ENCODE peak calls at places on chromosomes 7 and 10, in seven cellular contexts. A, C, L, I, J, P and M are unnamed samples.

GRCh38 chr10:104435822-104436221 is 82.2 kb downstream of the CFAP58 start:
- DNase-seq in A (no peak), C (no peak), L (no peak), I (no peak), J (no peak), P (no peak), M (no peak)

GRCh38 chr7:159030490-159031134 is 114.1 kb downstream of the VIPR2 start:
- DNase-seq in A (peak; percentile 60), C (peak; percentile 54), L (peak; percentile 70), I (peak; percentile 87), J (no peak), P (peak; percentile 69), M (peak; percentile 78)

GRCh38 chr7:100430450-100431285 is 1.0 kb downstream of the MEPCE start:
- DNase-seq in A (no peak), C (no peak), L (no peak), I (no peak), J (no peak), P (no peak), M (no peak)

GRCh38 chr7:98202367-98203195 is 8.7 kb upstream of the BHLHA15 start:
- DNase-seq in A (no peak), C (peak; percentile 92), L (no peak), I (no peak), J (peak; percentile 26), P (no peak), M (no peak)

GRCh38 chr10:8049874-8050560 is 4.5 kb upstream of the GATA3 start:
- DNase-seq in A (no peak), C (no peak), L (no peak), I (peak; percentile 72), J (no peak), P (peak; percentile 47), M (no peak)

GRCh38 chr7:19133891-19134290 is 11.3 kb downstream of the FERD3L start:
- DNase-seq in A (no peak), C (no peak), L (no peak), I (no peak), J (peak; percentile 52), P (no peak), M (no peak)

GRCh38 chr7:23938937-23939552 is 229.0 kb downstream of the STK31 start:
- DNase-seq in A (no peak), C (peak; percentile 44), L (no peak), I (peak; percentile 72), J (peak; percentile 59), P (peak; percentile 53), M (no peak)

GRCh38 chr7:25881317-25881716 is 270.7 kb upstream of the NFE2L3 start:
- DNase-seq in A (no peak), C (no peak), L (no peak), I (no peak), J (no peak), P (no peak), M (no peak)

GRCh38 chr10:126247454-126247975 is 140.8 kb downstream of the ADAM12 start:
- DNase-seq in A (peak; percentile 60), C (no peak), L (peak; percentile 94), I (no peak), J (peak; percentile 99), P (peak; percentile 92), M (no peak)

GRCh38 chr10:125117941-125118630 is 42.3 kb downstream of the CTBP2 start:
- DNase-seq in A (no peak), C (no peak), L (no peak), I (no peak), J (no peak), P (no peak), M (no peak)

GRCh38 chr10:74234569-74234968 is 83.5 kb downstream of the ADK start:
- DNase-seq in A (no peak), C (no peak), L (no peak), I (no peak), J (peak; percentile 39), P (no peak), M (no peak)

GRCh38 chr7:137606061-137606674 is 240.6 kb downstream of the DGKI start:
- DNase-seq in A (no peak), C (no peak), L (no peak), I (no peak), J (peak; percentile 78), P (peak; percentile 52), M (no peak)

GRCh38 chr10:7117177-7117799 is 293.5 kb downstream of the SFMBT2 start:
- DNase-seq in A (no peak), C (no peak), L (no peak), I (no peak), J (no peak), P (no peak), M (no peak)

GRCh38 chr7:90824386-90825307 is 228.5 kb downstream of the CDK14 start:
- DNase-seq in A (no peak), C (no peak), L (no peak), I (no peak), J (peak; percentile 83), P (no peak), M (no peak)

GRCh38 chr10:46326066-46326465 is 39.3 kb downstream of the ANTXRL start:
- DNase-seq in A (no peak), C (no peak), L (no peak), I (no peak), J (no peak), P (no peak), M (no peak)

GRCh38 chr7:128217972-128218652 is 23.0 kb upstream of the LEP start:
- DNase-seq in A (no peak), C (no peak), L (no peak), I (no peak), J (no peak), P (peak; percentile 36), M (no peak)
- TF ChIP-seq CTCF in A (no peak), C (no peak), L (no peak), I (peak; percentile 56), J (peak; percentile 30), P (no peak), M (peak; percentile 52)

GRCh38 chr10:33337335-33337854 is 2.9 kb upstream of the NRP1 start:
- DNase-seq in A (peak; percentile 80), C (no peak), L (no peak), I (no peak), J (peak; percentile 91), P (peak; percentile 48), M (no peak)
- TF ChIP-seq CTCF in A (peak; percentile 17), C (no peak), L (no peak), I (no peak), J (peak; percentile 39), P (no peak), M (peak; percentile 68)

DNA sequence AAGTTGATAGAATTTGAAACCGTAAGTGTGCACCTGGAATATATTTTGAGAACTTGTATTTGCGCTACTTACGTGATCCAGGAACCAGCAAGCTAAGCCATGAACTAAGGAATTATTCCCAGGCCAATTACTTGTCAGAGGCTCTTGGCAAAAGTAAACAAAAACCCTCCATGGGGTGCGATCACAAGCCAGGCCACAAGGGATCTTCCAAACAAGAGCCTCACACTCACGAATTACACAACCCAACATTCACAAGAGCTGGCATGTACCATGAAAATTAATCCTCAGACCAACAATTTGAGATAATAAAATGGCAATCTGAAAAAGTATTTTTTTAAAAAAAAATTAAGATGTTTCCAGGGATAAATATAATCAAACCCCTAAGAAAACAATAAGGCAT is 467.0 kb upstream of the AKR1E2 start:
- DNase-seq in A (no peak), C (no peak), L (no peak), I (peak; percentile 46), J (peak; percentile 90), P (peak; percentile 35), M (no peak)
- TF ChIP-seq CTCF in A (no peak), C (no peak), L (no peak), I (peak; percentile 22), J (no peak), P (no peak), M (peak; percentile 42)

DNA sequence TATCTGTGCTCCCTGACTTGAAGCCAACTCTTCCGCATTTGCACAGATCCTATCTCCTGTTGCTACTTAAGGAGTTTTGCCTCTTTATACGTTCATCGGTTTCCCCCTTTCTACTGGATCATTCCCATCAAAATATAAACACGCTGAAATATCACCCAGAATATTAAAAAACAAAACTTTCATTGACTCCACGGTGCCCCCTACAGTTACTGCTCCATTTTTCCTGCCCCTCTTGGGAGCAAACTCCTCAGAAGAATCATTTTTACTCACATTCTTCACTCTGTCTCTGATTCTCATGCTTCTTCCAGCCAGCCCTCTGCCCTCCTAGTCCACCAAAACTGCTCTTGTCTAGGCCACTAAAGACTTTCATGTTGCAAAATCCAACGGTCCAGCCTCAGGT is 66.4 kb downstream of the MYOF start:
- DNase-seq in A (no peak), C (no peak), L (no peak), I (no peak), J (no peak), P (no peak), M (no peak)
- TF ChIP-seq CTCF in A (no peak), C (no peak), L (no peak), I (peak; percentile 62), J (peak; percentile 47), P (peak; percentile 29), M (peak; percentile 33)

GRCh38 chr7:151725844-151726770 is 150.8 kb downstream of the PRKAG2 start:
- DNase-seq in A (no peak), C (no peak), L (no peak), I (no peak), J (no peak), P (no peak), M (no peak)
- TF ChIP-seq CTCF in A (no peak), C (no peak), L (no peak), I (no peak), J (no peak), P (no peak), M (no peak)

GRCh38 chr7:116097365-116098009 is 66.9 kb upstream of the TFEC start:
- DNase-seq in A (no peak), C (no peak), L (no peak), I (no peak), J (peak; percentile 61), P (peak; percentile 77), M (no peak)
- TF ChIP-seq CTCF in A (peak; percentile 36), C (no peak), L (peak; percentile 38), I (peak; percentile 49), J (no peak), P (no peak), M (peak; percentile 70)